ENCODE peak calls at places on chromosomes 3 and 15, in nine cellular contexts. One of them, this sample, is unnamed.

GRCh38 chr3:60555704-60556340 is 695.4 kb downstream of the FHIT start:
- DNase-seq in trophoblast cell: no peak
- DNase-seq in CD8-positive, alpha-beta T cell: no peak
- DNase-seq in uterus: no peak
- DNase-seq in OCI-LY7: peak
- DNase-seq in dorsolateral prefrontal cortex: no peak
- DNase-seq in GM12865: peak
- DNase-seq in heart right ventricle: no peak
- DNase-seq in mesendoderm: peak
- DNase-seq in this sample: no peak

GRCh38 chr15:78303729-78304486 is 4.5 kb upstream of the SKIC8 start:
- DNase-seq in trophoblast cell: no peak
- DNase-seq in CD8-positive, alpha-beta T cell: no peak
- DNase-seq in uterus: no peak
- DNase-seq in OCI-LY7: no peak
- DNase-seq in dorsolateral prefrontal cortex: no peak
- DNase-seq in GM12865: no peak
- DNase-seq in heart right ventricle: no peak
- DNase-seq in mesendoderm: no peak
- DNase-seq in this sample: no peak

GRCh38 chr15:40146037-40146436 is 14.8 kb upstream of the BUB1B start:
- DNase-seq in trophoblast cell: no peak
- DNase-seq in CD8-positive, alpha-beta T cell: no peak
- DNase-seq in uterus: no peak
- DNase-seq in OCI-LY7: no peak
- DNase-seq in dorsolateral prefrontal cortex: no peak
- DNase-seq in GM12865: no peak
- DNase-seq in heart right ventricle: no peak
- DNase-seq in mesendoderm: peak
- DNase-seq in this sample: no peak

GRCh38 chr15:80199366-80199765 is 46.6 kb downstream of the FAH start:
- DNase-seq in trophoblast cell: no peak
- DNase-seq in CD8-positive, alpha-beta T cell: no peak
- DNase-seq in uterus: no peak
- DNase-seq in OCI-LY7: no peak
- DNase-seq in dorsolateral prefrontal cortex: no peak
- DNase-seq in GM12865: no peak
- DNase-seq in heart right ventricle: no peak
- DNase-seq in mesendoderm: peak
- DNase-seq in this sample: no peak

GRCh38 chr3:63933459-63933858 is 21.3 kb upstream of the SCAANT1 start:
- DNase-seq in trophoblast cell: no peak
- DNase-seq in CD8-positive, alpha-beta T cell: no peak
- DNase-seq in uterus: no peak
- DNase-seq in OCI-LY7: peak
- DNase-seq in dorsolateral prefrontal cortex: no peak
- DNase-seq in GM12865: peak
- DNase-seq in heart right ventricle: no peak
- DNase-seq in mesendoderm: no peak
- DNase-seq in this sample: no peak

GRCh38 chr3:144636833-144637232 is 665.2 kb downstream of the DIPK2A start:
- DNase-seq in trophoblast cell: no peak
- DNase-seq in CD8-positive, alpha-beta T cell: no peak
- DNase-seq in uterus: no peak
- DNase-seq in OCI-LY7: no peak
- DNase-seq in dorsolateral prefrontal cortex: no peak
- DNase-seq in GM12865: peak
- DNase-seq in heart right ventricle: no peak
- DNase-seq in mesendoderm: peak
- DNase-seq in this sample: no peak

GRCh38 chr3:48897401-48898376 is 993 bp downstream of the SLC25A20 start:
- DNase-seq in trophoblast cell: no peak
- DNase-seq in CD8-positive, alpha-beta T cell: no peak
- DNase-seq in uterus: peak
- DNase-seq in OCI-LY7: peak
- DNase-seq in dorsolateral prefrontal cortex: no peak
- DNase-seq in GM12865: peak
- DNase-seq in heart right ventricle: no peak
- DNase-seq in mesendoderm: no peak
- DNase-seq in this sample: no peak

GRCh38 chr3:24521306-24522154 is 26.9 kb upstream of the THRB start:
- DNase-seq in trophoblast cell: peak
- DNase-seq in CD8-positive, alpha-beta T cell: no peak
- DNase-seq in uterus: peak
- DNase-seq in OCI-LY7: no peak
- DNase-seq in dorsolateral prefrontal cortex: peak
- DNase-seq in GM12865: peak
- DNase-seq in heart right ventricle: peak
- DNase-seq in mesendoderm: peak
- DNase-seq in this sample: peak

GRCh38 chr3:152621006-152621868 is 213.7 kb upstream of the P2RY1 start:
- DNase-seq in trophoblast cell: no peak
- DNase-seq in CD8-positive, alpha-beta T cell: no peak
- DNase-seq in uterus: no peak
- DNase-seq in OCI-LY7: no peak
- DNase-seq in dorsolateral prefrontal cortex: peak
- DNase-seq in GM12865: no peak
- DNase-seq in heart right ventricle: no peak
- DNase-seq in mesendoderm: peak
- DNase-seq in this sample: no peak

GRCh38 chr15:69939513-69940440 is 157.9 kb downstream of the TLE3 start:
- DNase-seq in trophoblast cell: peak
- DNase-seq in CD8-positive, alpha-beta T cell: no peak
- DNase-seq in uterus: no peak
- DNase-seq in OCI-LY7: no peak
- DNase-seq in dorsolateral prefrontal cortex: no peak
- DNase-seq in GM12865: no peak
- DNase-seq in heart right ventricle: no peak
- DNase-seq in mesendoderm: peak
- DNase-seq in this sample: no peak

DNA sequence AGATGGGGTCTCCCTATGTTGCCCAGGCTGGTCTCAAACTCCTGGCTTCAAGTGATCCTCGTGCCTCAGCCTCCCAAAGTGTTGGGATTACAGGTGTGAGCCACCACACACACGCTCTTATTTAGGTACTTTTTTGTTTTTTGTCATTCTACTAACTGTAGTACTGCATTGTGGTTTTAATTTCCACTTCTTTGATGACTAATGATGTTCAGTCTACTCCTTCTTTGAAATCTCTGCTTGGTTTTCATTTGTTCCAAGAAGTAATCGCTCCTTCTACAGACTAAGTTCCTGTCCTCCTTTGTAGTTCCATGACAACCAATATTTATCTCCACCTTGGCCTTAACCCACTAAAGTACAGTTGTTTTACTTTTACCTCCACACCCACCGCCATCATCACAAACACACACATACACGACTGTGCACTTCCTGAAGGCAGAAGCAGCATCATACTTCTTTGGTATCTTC is 529 bp upstream of the DLEC1 start:
- DNase-seq in trophoblast cell: no peak
- DNase-seq in CD8-positive, alpha-beta T cell: no peak
- DNase-seq in uterus: no peak
- DNase-seq in OCI-LY7: no peak
- DNase-seq in dorsolateral prefrontal cortex: no peak
- DNase-seq in GM12865: no peak
- DNase-seq in heart right ventricle: no peak
- DNase-seq in mesendoderm: no peak
- DNase-seq in this sample: no peak
- H3K4me3 ChIP-seq in trophoblast cell: no peak
- H3K4me3 ChIP-seq in CD8-positive, alpha-beta T cell: peak
- H3K4me3 ChIP-seq in uterus: no peak
- H3K4me3 ChIP-seq in OCI-LY7: no peak
- H3K4me3 ChIP-seq in dorsolateral prefrontal cortex: no peak
- H3K4me3 ChIP-seq in GM12865: no peak
- H3K4me3 ChIP-seq in heart right ventricle: peak
- H3K4me3 ChIP-seq in mesendoderm: no peak
- H3K4me3 ChIP-seq in this sample: peak

DNA sequence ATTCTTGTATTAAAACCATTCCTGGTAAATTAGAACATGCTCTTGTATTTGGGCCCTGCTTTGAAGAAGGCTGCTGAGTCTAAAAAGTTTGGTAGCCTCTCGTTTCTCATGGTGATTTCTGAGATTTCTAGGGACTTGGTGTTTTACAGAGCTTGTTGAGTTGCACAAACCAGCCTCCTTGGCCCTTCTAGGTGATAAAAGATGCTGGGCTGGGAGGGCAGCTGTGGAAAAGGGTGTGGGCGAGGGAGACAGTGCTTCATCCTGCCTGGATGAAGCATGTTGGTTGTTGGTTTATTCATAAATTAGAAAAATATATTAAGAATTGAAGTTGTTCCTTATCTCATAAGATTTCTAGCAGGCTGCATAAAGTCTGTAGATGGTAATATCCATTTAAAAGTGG is 151.7 kb downstream of the IGF1R start:
- DNase-seq in trophoblast cell: no peak
- DNase-seq in CD8-positive, alpha-beta T cell: no peak
- DNase-seq in uterus: no peak
- DNase-seq in OCI-LY7: no peak
- DNase-seq in dorsolateral prefrontal cortex: no peak
- DNase-seq in GM12865: no peak
- DNase-seq in heart right ventricle: no peak
- DNase-seq in mesendoderm: peak
- DNase-seq in this sample: no peak
- H3K4me3 ChIP-seq in trophoblast cell: no peak
- H3K4me3 ChIP-seq in CD8-positive, alpha-beta T cell: no peak
- H3K4me3 ChIP-seq in uterus: no peak
- H3K4me3 ChIP-seq in OCI-LY7: no peak
- H3K4me3 ChIP-seq in dorsolateral prefrontal cortex: no peak
- H3K4me3 ChIP-seq in GM12865: no peak
- H3K4me3 ChIP-seq in heart right ventricle: peak
- H3K4me3 ChIP-seq in mesendoderm: no peak
- H3K4me3 ChIP-seq in this sample: no peak

GRCh38 chr15:25863067-25863967 is at the start of gene ATP10A:
- DNase-seq in trophoblast cell: no peak
- DNase-seq in CD8-positive, alpha-beta T cell: no peak
- DNase-seq in uterus: no peak
- DNase-seq in OCI-LY7: no peak
- DNase-seq in dorsolateral prefrontal cortex: no peak
- DNase-seq in GM12865: no peak
- DNase-seq in heart right ventricle: peak
- DNase-seq in mesendoderm: peak
- DNase-seq in this sample: peak
- H3K4me3 ChIP-seq in trophoblast cell: peak
- H3K4me3 ChIP-seq in CD8-positive, alpha-beta T cell: peak
- H3K4me3 ChIP-seq in uterus: peak
- H3K4me3 ChIP-seq in OCI-LY7: no peak
- H3K4me3 ChIP-seq in dorsolateral prefrontal cortex: peak
- H3K4me3 ChIP-seq in GM12865: no peak
- H3K4me3 ChIP-seq in heart right ventricle: peak
- H3K4me3 ChIP-seq in mesendoderm: peak
- H3K4me3 ChIP-seq in this sample: peak

GRCh38 chr15:59444980-59445500 is 7.1 kb downstream of the FAM81A start:
- DNase-seq in trophoblast cell: peak
- DNase-seq in CD8-positive, alpha-beta T cell: no peak
- DNase-seq in uterus: no peak
- DNase-seq in OCI-LY7: no peak
- DNase-seq in dorsolateral prefrontal cortex: no peak
- DNase-seq in GM12865: no peak
- DNase-seq in heart right ventricle: no peak
- DNase-seq in mesendoderm: no peak
- DNase-seq in this sample: no peak
- H3K4me3 ChIP-seq in trophoblast cell: peak
- H3K4me3 ChIP-seq in CD8-positive, alpha-beta T cell: no peak
- H3K4me3 ChIP-seq in uterus: no peak
- H3K4me3 ChIP-seq in OCI-LY7: no peak
- H3K4me3 ChIP-seq in dorsolateral prefrontal cortex: no peak
- H3K4me3 ChIP-seq in GM12865: no peak
- H3K4me3 ChIP-seq in heart right ventricle: no peak
- H3K4me3 ChIP-seq in mesendoderm: no peak
- H3K4me3 ChIP-seq in this sample: no peak